ENCODE peak calls at places on chromosomes 2 and 18, in five cellular contexts. D is sigmoid colon, M is GM23248, S is neural progenitor cell, F is adrenal gland. W is an unnamed sample. For H3K4me1, the result is how much of the 10 kb centered on the place peaks cover.

GRCh38 chr2:182144039-182144779 is 158.6 kb downstream of the PPP1R1C start:
- DNase-seq in D (no peak), M (no peak), S (no peak), F (no peak), W (no peak)

GRCh38 chr2:69026638-69027037 is 13.7 kb downstream of the ANTXR1 start:
- DNase-seq in D (no peak), M (no peak), S (no peak), F (no peak), W (no peak)

GRCh38 chr2:188494906-188495305 is 203.2 kb downstream of the GULP1 start:
- DNase-seq in D (no peak), M (no peak), S (no peak), F (no peak), W (no peak)

GRCh38 chr2:7612969-7613368 is 695.8 kb downstream of the RNF144A start:
- DNase-seq in D (no peak), M (peak), S (no peak), F (no peak), W (no peak)

GRCh38 chr2:223598994-223599645 is 3.0 kb downstream of the SCG2 start:
- DNase-seq in D (no peak), M (peak), S (no peak), F (no peak), W (no peak)

GRCh38 chr2:126990200-126990599 is 91.5 kb downstream of the TEX51 start:
- DNase-seq in D (no peak), M (no peak), S (no peak), F (no peak), W (no peak)

GRCh38 chr18:34707670-34708069 is 2.4 kb upstream of the DTNA start:
- DNase-seq in D (peak), M (peak), S (peak), F (peak), W (peak)

GRCh38 chr2:219522111-219523030 is 8.1 kb downstream of the ASIC4 start:
- DNase-seq in D (peak), M (peak), S (peak), F (peak), W (no peak)

GRCh38 chr2:174774828-174775227 is 10.6 kb upstream of the CHRNA1 start:
- DNase-seq in D (no peak), M (no peak), S (no peak), F (no peak), W (no peak)

GRCh38 chr2:746697-747096 is 69.5 kb upstream of the TMEM18 start:
- DNase-seq in D (no peak), M (no peak), S (no peak), F (no peak), W (no peak)

GRCh38 chr2:3091696-3092095 is 285.9 kb downstream of the EIPR1 start:
- DNase-seq in D (no peak), M (no peak), S (no peak), F (no peak), W (no peak)

GRCh38 chr2:37375721-37376399 is 31.4 kb downstream of the QPCT start:
- DNase-seq in D (no peak), M (peak), S (no peak), F (no peak), W (no peak)

GRCh38 chr2:68715353-68716041 is 19.1 kb upstream of the ARHGAP25 start:
- DNase-seq in D (no peak), M (peak), S (peak), F (peak), W (peak)

DNA sequence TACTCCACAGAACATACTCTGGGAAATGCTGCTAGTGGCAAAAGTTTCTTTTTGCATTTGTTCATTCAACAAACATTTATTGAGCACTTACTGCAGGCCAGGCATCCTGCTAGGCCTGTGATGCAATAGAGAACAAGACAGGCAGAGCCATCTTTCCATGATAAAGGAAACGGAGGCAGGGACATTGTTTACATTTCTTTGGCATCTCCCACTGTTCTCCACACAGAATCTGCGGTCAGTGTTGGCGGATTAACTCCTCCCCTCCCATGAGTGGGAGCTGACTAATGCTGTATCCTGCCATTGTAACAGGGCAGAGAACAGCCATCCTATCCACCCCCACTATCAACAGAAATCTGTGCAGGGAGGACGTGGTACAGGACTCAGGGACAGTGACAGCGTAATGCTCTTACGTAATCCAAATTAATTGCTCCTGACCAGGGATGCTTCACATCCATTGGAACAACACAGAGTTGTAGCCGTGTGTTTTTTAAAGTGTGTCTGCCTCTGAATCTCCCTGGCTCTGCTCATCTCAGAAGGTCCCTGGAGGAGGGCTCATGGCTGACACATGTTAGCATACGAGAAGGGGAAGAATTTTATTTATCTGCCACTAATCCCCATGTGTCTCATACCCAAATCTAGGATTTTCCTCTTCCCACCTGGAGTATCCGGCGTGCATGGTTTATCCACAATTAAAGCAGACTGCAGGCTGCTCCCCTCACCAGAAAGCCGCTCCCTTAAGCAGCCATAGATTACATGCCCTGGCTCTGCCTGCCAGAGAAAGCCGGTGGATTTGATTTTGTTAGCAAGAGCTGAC is 32.3 kb downstream of the STEAP3 start:
- DNase-seq in D (no peak), M (peak), S (peak), F (peak), W (no peak)
- H3K27ac ChIP-seq in D (no peak), M (peak), S (no peak), F (no peak), W (no peak)

GRCh38 chr2:128300621-128301020 is 18.0 kb downstream of the HS6ST1 start:
- DNase-seq in D (no peak), M (no peak), S (no peak), F (no peak), W (no peak)

GRCh38 chr2:128298846-128299507 is 19.7 kb downstream of the HS6ST1 start:
- DNase-seq in D (no peak), M (no peak), S (no peak), F (no peak), W (peak)

GRCh38 chr2:128300151-128300550 is 18.5 kb downstream of the HS6ST1 start:
- DNase-seq in D (no peak), M (no peak), S (no peak), F (no peak), W (no peak)

GRCh38 chr2:128298286-128298685 is 20.4 kb downstream of the HS6ST1 start:
- DNase-seq in D (no peak), M (no peak), S (no peak), F (no peak), W (no peak)

DNA sequence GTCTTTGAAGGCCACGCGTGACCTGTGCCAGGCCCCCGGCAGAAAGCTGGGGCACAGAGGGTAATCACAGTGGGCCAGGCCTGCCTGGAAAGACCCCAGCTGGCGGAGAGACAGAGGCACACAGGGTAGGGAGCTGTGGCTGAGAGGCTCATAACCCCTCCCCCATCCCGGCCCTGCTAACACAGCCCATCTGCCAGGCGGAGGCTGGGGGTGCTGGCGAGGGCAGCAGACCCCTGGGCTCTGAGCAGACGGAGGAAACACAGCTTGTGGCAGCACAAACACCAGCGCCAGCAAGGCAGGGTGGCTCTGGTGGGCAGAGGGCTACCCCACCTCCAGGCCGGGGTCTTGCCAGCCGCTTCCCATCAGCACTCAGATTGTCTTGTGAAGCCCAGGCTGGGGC is 19.0 kb downstream of the HS6ST1 start:
- DNase-seq in D (no peak), M (no peak), S (no peak), F (no peak), W (peak)
- H3K4me1 ChIP-seq in D (under half), M (under half), S (under half), F (half or more), W (under half)

GRCh38 chr2:236449167-236449586 is 120.4 kb upstream of the ACKR3 start:
- DNase-seq in D (no peak), M (no peak), S (no peak), F (no peak), W (no peak)
- H3K27ac ChIP-seq in D (no peak), M (no peak), S (no peak), F (no peak), W (no peak)

GRCh38 chr18:38450876-38451275 is 885.3 kb upstream of the CELF4 start:
- DNase-seq in D (no peak), M (no peak), S (no peak), F (no peak), W (no peak)
- H3K4me1 ChIP-seq in D (under half), M (under half), S (under half), F (under half), W (under half)

DNA sequence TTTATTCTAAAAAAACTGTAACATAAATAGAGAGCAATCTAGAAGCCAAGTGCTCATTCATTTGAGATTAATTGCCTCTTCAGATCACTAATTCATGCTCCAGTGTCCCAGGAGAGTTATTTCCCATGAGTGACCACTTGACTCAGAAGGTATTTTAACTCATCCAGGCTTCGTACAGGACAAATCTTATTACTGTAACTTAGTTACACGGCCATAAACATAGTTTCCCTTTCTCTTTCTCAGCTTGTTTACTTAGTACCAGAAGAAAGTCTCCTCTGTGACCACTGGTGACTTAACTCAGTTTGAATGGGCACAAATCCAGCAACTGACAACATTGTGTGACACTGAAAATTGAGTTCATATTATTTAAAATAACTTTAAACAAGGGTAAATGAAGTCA is 25.3 kb downstream of the MMADHC start:
- DNase-seq in D (no peak), M (peak), S (no peak), F (no peak), W (no peak)
- H3K27ac ChIP-seq in D (no peak), M (peak), S (no peak), F (no peak), W (no peak)

DNA sequence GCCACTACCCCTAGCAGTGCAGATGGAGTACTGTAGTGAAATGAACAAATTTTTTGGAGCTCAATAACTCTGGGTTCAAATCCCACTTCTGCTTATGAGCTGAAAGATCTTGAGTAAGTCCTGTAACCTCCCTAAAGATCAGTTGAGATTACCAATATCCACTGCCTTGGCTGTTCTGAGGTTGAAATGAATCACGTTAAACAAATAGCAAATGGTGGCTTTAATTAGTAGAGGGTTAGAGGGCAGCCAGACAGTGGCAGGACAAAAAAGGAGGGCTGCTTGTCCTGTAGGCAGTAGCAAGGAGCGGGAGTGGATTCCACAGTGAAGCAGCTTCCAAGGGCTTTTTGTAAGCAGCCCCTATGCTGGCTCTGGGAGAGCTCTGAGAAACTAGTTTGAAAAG is 123.7 kb upstream of the LGALSL start:
- DNase-seq in D (no peak), M (peak), S (no peak), F (no peak), W (no peak)
- H3K4me1 ChIP-seq in D (under half), M (under half), S (under half), F (under half), W (under half)

GRCh38 chr2:144519597-144519933 is 354 bp downstream of the ZEB2 start:
- DNase-seq in D (no peak), M (no peak), S (no peak), F (no peak), W (no peak)

GRCh38 chr2:144516981-144517824 is 2.7 kb downstream of the ZEB2 start:
- DNase-seq in D (peak), M (peak), S (peak), F (peak), W (peak)

GRCh38 chr2:144516417-144516980 is 3.4 kb downstream of the ZEB2 start:
- DNase-seq in D (no peak), M (peak), S (peak), F (no peak), W (no peak)

GRCh38 chr2:144518744-144519596 is 949 bp downstream of the ZEB2 start:
- DNase-seq in D (no peak), M (peak), S (no peak), F (no peak), W (no peak)

DNA sequence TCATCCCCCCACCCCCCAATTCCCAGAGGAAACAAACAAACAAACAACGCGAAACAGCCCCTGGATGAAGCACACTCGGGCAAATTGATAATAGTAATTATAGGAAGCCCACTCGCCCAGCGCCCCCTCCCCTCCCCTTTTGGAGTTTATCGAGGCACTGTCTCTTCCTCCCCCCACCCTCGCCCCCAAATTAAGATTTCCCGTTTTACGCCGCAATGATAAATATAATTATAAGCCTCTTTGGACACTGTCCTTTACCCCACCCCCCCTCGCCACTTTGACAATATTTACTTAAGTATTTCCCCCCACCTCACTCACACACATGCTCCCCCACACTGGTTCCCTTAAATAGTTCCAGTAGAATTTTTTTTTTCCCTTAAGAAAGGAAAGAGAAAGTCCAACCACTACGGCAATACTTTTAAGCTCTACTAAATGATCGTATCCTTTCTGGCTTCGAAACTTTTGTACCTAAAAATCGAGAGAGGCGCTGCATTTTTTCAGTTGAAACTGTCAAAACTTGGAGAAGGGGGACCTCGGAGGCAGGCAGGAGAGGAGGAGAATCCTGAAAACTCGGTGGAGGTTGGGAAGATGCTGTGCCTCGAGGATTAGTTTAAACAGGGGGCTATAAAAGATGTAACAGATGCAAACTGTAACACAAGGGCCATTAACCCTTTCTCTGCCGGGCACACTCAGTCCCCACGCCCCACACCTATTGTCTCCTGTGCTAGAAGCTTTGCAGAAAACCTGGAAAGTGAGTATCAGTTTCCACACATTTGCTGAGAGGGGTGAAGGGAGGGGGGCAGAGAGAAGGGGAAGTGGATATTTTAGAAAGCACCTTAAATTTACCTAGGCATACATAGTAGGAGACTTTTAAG is 1.9 kb downstream of the ZEB2 start:
- DNase-seq in D (no peak), M (peak), S (peak), F (no peak), W (no peak)
- H3K27ac ChIP-seq in D (peak), M (peak), S (peak), F (peak), W (peak)

GRCh38 chr2:27069436-27069835 is 2.0 kb downstream of the OST4 start:
- DNase-seq in D (peak), M (no peak), S (no peak), F (no peak), W (no peak)

GRCh38 chr2:27069961-27070618 is 1.4 kb downstream of the OST4 start:
- DNase-seq in D (peak), M (no peak), S (no peak), F (no peak), W (no peak)

GRCh38 chr2:27065128-27065527 is 6.3 kb downstream of the OST4 start:
- DNase-seq in D (no peak), M (no peak), S (no peak), F (no peak), W (no peak)

GRCh38 chr2:27070653-27071276 is 689 bp downstream of the OST4 start:
- DNase-seq in D (no peak), M (no peak), S (no peak), F (no peak), W (no peak)

DNA sequence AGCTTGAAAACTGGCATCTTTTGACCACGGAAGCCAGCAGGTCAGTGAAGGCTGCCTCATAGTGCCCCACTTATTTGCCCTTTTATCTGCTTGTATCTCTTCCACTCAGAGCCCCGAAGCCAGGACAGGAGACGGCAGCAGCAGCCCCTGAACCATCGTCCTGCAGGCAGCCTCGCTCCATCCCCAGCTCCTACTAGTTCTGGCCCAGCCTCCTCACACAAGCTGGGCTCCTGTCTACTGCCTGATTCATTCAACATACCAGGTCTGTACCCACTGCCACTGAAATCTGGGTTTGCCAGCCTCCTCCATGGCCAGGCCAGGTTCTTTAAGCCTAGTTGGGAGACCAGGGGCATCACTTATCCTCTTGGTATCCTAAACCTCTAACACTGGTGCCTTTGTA is 4.1 kb downstream of the OST4 start:
- DNase-seq in D (peak), M (no peak), S (no peak), F (no peak), W (no peak)
- H3K4me1 ChIP-seq in D (under half), M (under half), S (under half), F (under half), W (under half)

W was measured in heart left ventricle.